ENCODE peak calls at places on chromosomes 7 and 10, in nine cellular contexts. H is tibial nerve, A is transverse colon, Q is lower leg skin, V is Peyer's patch, R is prostate gland, B is A549, K is right lobe of liver, Z is spleen. S is an unnamed sample.

GRCh38 chr7:22943997-22944396 is 69.9 kb downstream of the HYCC1 start:
- DNase-seq in Z (no peak), Q (peak), A (no peak), K (no peak), H (no peak), B (no peak), R (no peak), V (no peak), S (no peak)

GRCh38 chr10:49601857-49602256 is 8.3 kb upstream of the SLC18A3 start:
- DNase-seq in Q (no peak), B (no peak), V (peak), K (no peak), Z (peak), H (no peak), A (no peak), R (no peak), S (peak)

GRCh38 chr7:63065684-63066083 is 933.0 kb upstream of the ZNF722 start:
- DNase-seq in Z (no peak), K (no peak), A (no peak), B (no peak), Q (no peak), V (peak), H (no peak), R (no peak), S (no peak)

GRCh38 chr10:114703377-114704125 is 45.5 kb upstream of the ABLIM1 start:
- DNase-seq in R (no peak), B (peak), Z (no peak), H (no peak), A (no peak), V (no peak), Q (no peak), K (no peak), S (peak)

GRCh38 chr7:147903871-147904576 is 686.5 kb upstream of the C7orf33 start:
- DNase-seq in B (no peak), A (no peak), V (no peak), H (no peak), Z (no peak), K (no peak), Q (no peak), R (no peak), S (no peak)

GRCh38 chr10:13099144-13099665 is 758 bp upstream of the OPTN start:
- DNase-seq in V (peak), K (peak), B (peak), Z (no peak), Q (peak), A (peak), H (no peak), R (peak), S (peak)

GRCh38 chr7:6121141-6121540 is 90.0 kb downstream of the ANKRD61 start:
- DNase-seq in R (no peak), H (no peak), V (no peak), Q (no peak), A (no peak), Z (no peak), K (no peak), B (no peak), S (peak)

GRCh38 chr7:5557920-5558401 is 134.3 kb upstream of the TNRC18 start:
- DNase-seq in H (peak), Q (peak), K (peak), B (no peak), R (peak), V (peak), Z (peak), A (peak), S (peak)

GRCh38 chr10:69332278-69333010 is 54.1 kb downstream of the HK1 start:
- DNase-seq in K (no peak), Z (peak), H (no peak), A (peak), B (no peak), V (no peak), Q (no peak), R (no peak), S (peak)

GRCh38 chr7:124782335-124782734 is 16.7 kb upstream of the GPR37 start:
- DNase-seq in A (no peak), K (no peak), Q (no peak), B (no peak), Z (no peak), V (no peak), H (no peak), R (no peak), S (no peak)

GRCh38 chr7:124784879-124785818 is 19.6 kb upstream of the GPR37 start:
- DNase-seq in Z (no peak), R (peak), A (peak), K (peak), Q (no peak), B (peak), V (peak), H (no peak), S (peak)

GRCh38 chr7:124781907-124782306 is 16.3 kb upstream of the GPR37 start:
- DNase-seq in A (no peak), K (no peak), Z (no peak), H (no peak), R (no peak), V (no peak), Q (no peak), B (no peak), S (no peak)

GRCh38 chr7:124781418-124781817 is 15.8 kb upstream of the GPR37 start:
- DNase-seq in Z (no peak), K (no peak), A (no peak), Q (no peak), V (no peak), B (no peak), R (no peak), H (no peak), S (no peak)

DNA sequence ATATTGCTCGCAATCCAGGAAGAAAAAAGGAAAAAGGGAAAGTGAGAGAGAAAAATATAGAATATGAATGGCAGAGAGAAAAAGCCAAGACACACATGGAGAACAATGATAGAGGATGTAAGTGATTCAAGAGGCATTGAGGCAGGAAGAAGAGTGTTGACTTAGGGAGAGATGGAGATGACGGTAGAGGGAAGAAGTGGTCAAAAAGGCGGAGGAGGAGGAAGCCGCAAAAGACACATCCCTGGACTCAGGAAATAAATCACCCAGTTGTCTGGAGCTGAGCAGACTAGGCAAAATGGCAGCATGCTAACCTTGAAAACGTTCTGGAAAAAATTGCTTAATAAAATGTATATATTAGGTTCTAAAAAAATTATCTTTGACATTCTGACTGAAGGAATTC is 17.7 kb upstream of the GPR37 start:
- DNase-seq in K (no peak), A (no peak), Z (no peak), Q (no peak), V (no peak), B (no peak), H (no peak), R (no peak), S (no peak)
- TF ChIP-seq POLR2A in K (no peak), A (no peak), Z (no peak), Q (no peak), V (no peak), B (no peak), H (no peak), R (no peak), S (no peak)

GRCh38 chr10:47253651-47254375 is 46.2 kb upstream of the GDF10 start:
- DNase-seq in H (no peak), K (no peak), V (no peak), A (peak), Z (no peak), R (no peak), Q (no peak), B (no peak), S (no peak)

GRCh38 chr10:47254611-47255010 is 45.4 kb upstream of the GDF10 start:
- DNase-seq in Q (no peak), B (no peak), K (no peak), Z (no peak), A (no peak), H (no peak), V (no peak), R (peak), S (no peak)

GRCh38 chr10:47255866-47256265 is 44.1 kb upstream of the GDF10 start:
- DNase-seq in Q (no peak), H (no peak), R (no peak), V (no peak), A (no peak), B (no peak), K (no peak), Z (no peak), S (no peak)

GRCh38 chr10:47256753-47257336 is 43.2 kb upstream of the GDF10 start:
- DNase-seq in V (no peak), A (peak), B (no peak), H (no peak), R (no peak), Z (no peak), K (no peak), Q (no peak), S (no peak)

DNA sequence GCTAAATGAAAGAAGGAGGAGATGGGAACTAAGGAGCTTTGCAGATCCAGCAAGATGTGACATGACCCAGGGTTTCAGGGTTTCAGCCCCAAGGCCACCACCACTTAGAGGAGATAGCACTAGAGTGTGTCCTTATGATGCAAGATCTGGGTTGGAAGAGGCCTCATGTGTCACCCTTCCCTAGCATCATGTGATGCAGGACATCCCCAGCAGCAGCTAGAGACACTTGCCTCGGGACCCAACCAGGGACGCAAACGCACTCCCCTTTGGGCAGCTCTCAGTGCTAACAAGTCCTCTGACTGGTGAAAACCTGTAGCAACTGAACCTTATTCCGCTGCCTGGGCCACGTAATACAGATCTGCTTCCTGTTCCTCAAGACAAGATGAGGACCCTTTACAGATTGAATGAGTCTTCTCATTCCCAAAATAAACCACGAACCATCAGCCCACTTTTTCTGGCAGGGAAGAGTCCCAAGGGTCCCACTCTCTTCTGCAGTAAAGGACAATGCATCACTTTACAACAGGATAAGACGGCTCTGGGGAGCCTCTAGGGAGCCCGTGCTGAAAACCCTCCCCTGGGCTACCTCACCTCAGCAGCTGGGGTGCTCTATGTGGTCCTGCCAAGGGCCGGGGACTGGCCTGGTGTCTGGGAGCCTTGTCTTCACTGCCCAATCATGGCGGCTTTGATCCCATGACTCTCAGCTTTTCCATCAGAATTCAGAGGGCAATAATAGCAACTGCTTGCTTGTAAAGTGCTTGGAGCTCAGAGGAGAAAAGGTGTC is 44.8 kb upstream of the GDF10 start:
- DNase-seq in B (no peak), K (no peak), Q (no peak), H (no peak), A (peak), R (no peak), V (no peak), Z (no peak), S (no peak)
- TF ChIP-seq POLR2A in B (no peak), K (no peak), Q (no peak), H (no peak), A (no peak), R (no peak), V (no peak), Z (no peak), S (no peak)

DNA sequence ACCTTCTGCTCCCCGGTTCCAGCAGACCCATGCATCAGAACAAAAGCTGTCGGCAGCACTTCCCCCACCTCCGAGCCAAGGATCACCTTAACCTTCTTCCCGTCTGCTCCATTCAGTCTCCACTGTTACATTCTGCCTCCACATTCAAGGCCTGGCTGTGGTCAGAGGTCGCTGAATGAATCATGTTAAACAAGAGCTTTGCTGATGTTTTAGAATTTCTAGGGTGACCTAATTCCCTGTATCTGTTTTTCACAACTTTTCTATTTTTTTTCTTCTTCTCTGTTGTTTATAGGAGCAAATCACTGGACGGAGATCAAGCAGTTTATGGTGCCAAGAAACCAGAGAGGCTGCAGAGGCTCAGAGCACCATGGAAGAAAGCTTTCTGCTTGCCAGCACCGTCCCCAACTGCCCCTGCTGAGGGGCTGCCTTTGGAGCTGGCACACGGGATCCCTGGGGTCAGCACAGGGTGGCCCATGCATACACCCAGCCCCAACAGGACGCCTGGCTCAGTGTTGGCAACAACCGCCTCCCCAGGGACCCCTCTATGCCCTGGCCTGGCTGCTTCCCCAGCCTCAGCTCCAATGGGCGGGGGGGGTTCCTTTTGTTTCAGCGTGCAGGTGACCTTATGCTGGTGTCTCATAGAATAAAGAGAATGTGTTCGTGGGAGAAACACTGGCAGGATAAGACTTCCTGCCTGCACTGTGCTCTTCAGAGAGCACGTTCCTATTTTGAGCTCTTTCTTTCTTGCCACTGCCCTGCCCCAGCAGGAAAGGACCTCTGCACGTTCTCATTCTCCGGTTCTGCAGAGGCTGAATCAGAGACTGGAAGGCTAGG is 182.7 kb upstream of the LYZL2 start:
- DNase-seq in V (peak), K (no peak), Z (peak), A (peak), Q (peak), R (peak), H (peak), B (no peak), S (no peak)
- TF ChIP-seq POLR2A in V (no peak), K (no peak), Z (no peak), A (no peak), Q (no peak), R (no peak), H (no peak), B (no peak), S (no peak)

GRCh38 chr7:69598081-69598486 is at the start of gene AUTS2:
- DNase-seq in V (peak), K (peak), Q (peak), B (peak), A (peak), H (peak), R (peak), Z (peak), S (peak)

GRCh38 chr7:69599211-69599878 is 1.1 kb downstream of the AUTS2 start:
- DNase-seq in R (no peak), B (peak), K (no peak), A (no peak), H (no peak), Z (peak), V (no peak), Q (no peak), S (no peak)

GRCh38 chr7:69599879-69600764 is 1.8 kb downstream of the AUTS2 start:
- DNase-seq in V (no peak), Q (no peak), A (no peak), H (no peak), Z (peak), R (peak), K (no peak), B (no peak), S (no peak)

GRCh38 chr7:69597278-69598076 is 798 bp upstream of the AUTS2 start:
- DNase-seq in V (peak), A (no peak), H (peak), B (peak), Q (peak), R (peak), Z (peak), K (peak), S (no peak)

GRCh38 chr7:69598487-69599148 is 343 bp downstream of the AUTS2 start:
- DNase-seq in H (no peak), R (peak), V (no peak), K (peak), B (peak), Z (peak), Q (peak), A (no peak), S (no peak)
- TF ChIP-seq POLR2A in H (peak), R (no peak), V (no peak), K (peak), B (no peak), Z (no peak), Q (no peak), A (no peak), S (no peak)

DNA sequence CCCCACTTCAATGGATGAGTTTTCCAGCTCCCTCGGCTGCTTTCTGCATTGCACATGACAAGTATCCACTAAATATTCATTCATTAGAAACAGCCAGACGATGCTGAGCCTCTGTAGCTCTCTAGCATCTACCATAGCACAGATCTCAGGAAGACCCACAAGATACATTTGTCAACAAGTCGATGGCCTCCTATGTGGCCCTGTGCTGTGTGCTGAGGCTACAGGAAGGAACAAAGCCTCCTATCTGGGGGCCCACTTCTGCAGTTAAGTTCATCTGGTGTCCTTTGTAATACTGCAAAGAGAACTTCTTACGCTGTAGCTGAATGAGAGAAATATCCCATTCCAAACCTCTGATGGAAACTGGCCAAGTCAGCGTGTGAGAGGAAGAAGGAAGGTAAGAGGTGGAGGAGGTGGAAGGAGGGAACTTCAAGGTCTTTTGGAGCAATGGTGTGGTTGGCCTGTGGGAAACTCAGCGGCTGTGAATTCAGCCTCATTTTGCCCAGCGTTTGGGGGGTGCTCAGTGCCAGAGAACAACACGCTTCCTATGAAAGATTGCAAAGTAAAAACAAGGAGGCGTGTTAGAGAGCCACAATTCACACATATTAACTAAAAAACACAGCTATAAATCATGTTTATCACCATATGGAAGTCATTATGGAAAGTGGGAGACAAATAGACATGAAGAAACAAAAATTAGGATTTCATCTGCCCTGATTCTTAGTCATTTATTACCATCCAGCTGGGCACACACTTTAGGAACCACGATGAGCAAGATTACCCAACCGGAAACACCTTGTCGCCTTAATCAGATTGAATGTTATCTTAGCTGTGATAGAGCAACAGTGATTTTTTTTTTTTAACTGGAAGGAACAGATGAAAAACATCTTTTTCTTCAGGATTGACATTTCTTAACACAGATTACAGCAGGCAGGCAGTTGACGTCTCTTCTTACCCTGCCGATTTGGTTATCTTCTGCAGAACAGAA is 62.2 kb upstream of the USP6NL start:
- DNase-seq in Z (peak), H (no peak), B (no peak), A (no peak), Q (no peak), K (no peak), V (no peak), R (no peak), S (no peak)
- TF ChIP-seq POLR2A in Z (no peak), H (no peak), B (no peak), A (no peak), Q (no peak), K (no peak), V (no peak), R (no peak), S (no peak)

DNA sequence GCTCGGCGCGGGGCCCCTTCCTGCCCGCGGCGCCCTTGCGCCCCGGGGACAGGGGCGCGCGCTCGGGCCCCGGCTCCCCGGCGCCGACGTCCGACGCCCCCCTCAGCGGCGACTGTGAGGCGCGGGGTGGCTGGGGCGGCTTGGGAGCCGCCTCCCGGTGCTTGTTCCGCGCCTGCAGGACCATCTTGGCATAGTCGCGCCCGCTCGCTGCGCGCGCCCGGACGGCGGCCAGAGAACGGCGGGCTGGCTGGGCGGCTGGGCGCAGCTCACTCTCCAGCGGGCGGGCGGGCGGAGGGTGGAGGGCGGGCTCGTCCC is at the start of gene DPY19L1:
- DNase-seq in K (no peak), R (no peak), Q (no peak), B (no peak), Z (no peak), H (no peak), A (no peak), V (no peak), S (no peak)
- TF ChIP-seq POLR2A in K (peak), R (peak), Q (no peak), B (peak), Z (peak), H (peak), A (no peak), V (peak), S (no peak)

GRCh38 chr7:27199820-27200760 is at the start of gene HOXA13:
- DNase-seq in B (peak), K (no peak), A (peak), V (no peak), Z (peak), Q (no peak), R (peak), H (peak), S (peak)
- TF ChIP-seq POLR2A in B (no peak), K (no peak), A (peak), V (no peak), Z (no peak), Q (no peak), R (peak), H (no peak), S (no peak)

S was measured in erythroblast.